ENCODE peak calls at places on chromosomes 5 and 9, in four cellular contexts. N, L, Y and P are unnamed samples.

GRCh38 chr5:32526815-32527214 is 58.5 kb upstream of the SUB1 start:
- DNase-seq in N (no peak), L (no peak), Y (no peak), P (no peak)

GRCh38 chr5:127517110-127517479 is 345 bp upstream of the PRRC1 start:
- DNase-seq in N (peak; percentile 23), L (no peak), Y (no peak), P (no peak)

GRCh38 chr9:13845460-13845859 is 468.5 kb downstream of the NFIB start:
- DNase-seq in N (peak; percentile 57), L (no peak), Y (no peak), P (no peak)

GRCh38 chr9:115117999-115118470 is at the start of gene TNC:
- DNase-seq in N (peak; percentile 92), L (peak; percentile 52), Y (peak; percentile 96), P (no peak)

GRCh38 chr5:177447066-177447610 is 524 bp downstream of the PRR7 start:
- DNase-seq in N (peak; percentile 25), L (peak; percentile 82), Y (peak; percentile 76), P (no peak)

GRCh38 chr9:38309324-38310195 is 82.9 kb upstream of the ALDH1B1 start:
- DNase-seq in N (peak; percentile 17), L (no peak), Y (peak; percentile 27), P (no peak)

GRCh38 chr5:61304611-61305369 is 27.3 kb upstream of the ZSWIM6 start:
- DNase-seq in N (peak; percentile 94), L (no peak), Y (peak; percentile 59), P (no peak)

GRCh38 chr5:88886756-88887741 is 4.1 kb upstream of the MEF2C start:
- DNase-seq in N (no peak), L (no peak), Y (no peak), P (no peak)

GRCh38 chr5:146041180-146041789 is 64.1 kb downstream of the PLAC8L1 start:
- DNase-seq in N (no peak), L (no peak), Y (peak; percentile 37), P (no peak)

GRCh38 chr5:132465095-132465707 is 25.4 kb downstream of the IRF1 start:
- DNase-seq in N (no peak), L (no peak), Y (peak; percentile 46), P (no peak)

GRCh38 chr9:92482336-92482735 is at the start of gene ASPN:
- DNase-seq in N (peak; percentile 71), L (no peak), Y (no peak), P (no peak)

GRCh38 chr5:172299916-172300439 is 16.4 kb upstream of the UBTD2 start:
- DNase-seq in N (peak; percentile 76), L (no peak), Y (no peak), P (no peak)

GRCh38 chr5:180467028-180467427 is 27.2 kb upstream of the CNOT6 start:
- DNase-seq in N (no peak), L (no peak), Y (no peak), P (no peak)

GRCh38 chr9:131747352-131747751 is 7.5 kb upstream of the RAPGEF1 start:
- DNase-seq in N (peak; percentile 58), L (no peak), Y (peak; percentile 61), P (no peak)

GRCh38 chr9:37029304-37029775 is 4.7 kb downstream of the PAX5 start:
- DNase-seq in N (no peak), L (no peak), Y (peak; percentile 16), P (no peak)

GRCh38 chr5:132190161-132190817 is 37.4 kb downstream of the P4HA2 start:
- DNase-seq in N (peak; percentile 81), L (peak; percentile 39), Y (peak; percentile 90), P (no peak)

GRCh38 chr5:17218353-17219005 is 1.0 kb downstream of the BASP1 start:
- DNase-seq in N (peak; percentile 67), L (peak; percentile 20), Y (peak; percentile 55), P (no peak)

GRCh38 chr5:17217421-17218352 is at the start of gene BASP1:
- DNase-seq in N (peak; percentile 75), L (peak; percentile 80), Y (peak; percentile 92), P (no peak)

GRCh38 chr5:17216176-17216973 is 1.1 kb upstream of the BASP1 start:
- DNase-seq in N (peak; percentile 76), L (peak; percentile 87), Y (peak; percentile 94), P (peak; percentile 84)

GRCh38 chr5:17219006-17219422 is 1.6 kb downstream of the BASP1 start:
- DNase-seq in N (no peak), L (peak; percentile 64), Y (peak; percentile 87), P (peak; percentile 79)

GRCh38 chr5:17216974-17217325 is 481 bp upstream of the BASP1 start:
- DNase-seq in N (peak; percentile 51), L (peak; percentile 71), Y (peak; percentile 78), P (no peak)
- H2BK15ac ChIP-seq in N (peak overlapping the region; percentile 14), L (peak overlapping the region; percentile 72), Y (no peak overlapping the region), P (peak overlapping the region; percentile 34)

GRCh38 chr5:59001154-59001553 is 418.3 kb downstream of the RAB3C start:
- DNase-seq in N (peak; percentile 26), L (no peak), Y (no peak), P (no peak)

GRCh38 chr5:59002162-59002825 is 419.4 kb downstream of the RAB3C start:
- DNase-seq in N (no peak), L (no peak), Y (no peak), P (no peak)

GRCh38 chr5:59003124-59003523 is 420.2 kb downstream of the RAB3C start:
- DNase-seq in N (no peak), L (no peak), Y (no peak), P (no peak)

GRCh38 chr5:58999804-59000595 is 417.1 kb downstream of the RAB3C start:
- DNase-seq in N (no peak), L (no peak), Y (peak; percentile 86), P (no peak)

GRCh38 chr5:59001716-59002115 is 418.8 kb downstream of the RAB3C start:
- DNase-seq in N (no peak), L (no peak), Y (no peak), P (no peak)
- H2BK15ac ChIP-seq in N (no peak overlapping the region), L (no peak overlapping the region), Y (no peak overlapping the region), P (no peak overlapping the region)

DNA sequence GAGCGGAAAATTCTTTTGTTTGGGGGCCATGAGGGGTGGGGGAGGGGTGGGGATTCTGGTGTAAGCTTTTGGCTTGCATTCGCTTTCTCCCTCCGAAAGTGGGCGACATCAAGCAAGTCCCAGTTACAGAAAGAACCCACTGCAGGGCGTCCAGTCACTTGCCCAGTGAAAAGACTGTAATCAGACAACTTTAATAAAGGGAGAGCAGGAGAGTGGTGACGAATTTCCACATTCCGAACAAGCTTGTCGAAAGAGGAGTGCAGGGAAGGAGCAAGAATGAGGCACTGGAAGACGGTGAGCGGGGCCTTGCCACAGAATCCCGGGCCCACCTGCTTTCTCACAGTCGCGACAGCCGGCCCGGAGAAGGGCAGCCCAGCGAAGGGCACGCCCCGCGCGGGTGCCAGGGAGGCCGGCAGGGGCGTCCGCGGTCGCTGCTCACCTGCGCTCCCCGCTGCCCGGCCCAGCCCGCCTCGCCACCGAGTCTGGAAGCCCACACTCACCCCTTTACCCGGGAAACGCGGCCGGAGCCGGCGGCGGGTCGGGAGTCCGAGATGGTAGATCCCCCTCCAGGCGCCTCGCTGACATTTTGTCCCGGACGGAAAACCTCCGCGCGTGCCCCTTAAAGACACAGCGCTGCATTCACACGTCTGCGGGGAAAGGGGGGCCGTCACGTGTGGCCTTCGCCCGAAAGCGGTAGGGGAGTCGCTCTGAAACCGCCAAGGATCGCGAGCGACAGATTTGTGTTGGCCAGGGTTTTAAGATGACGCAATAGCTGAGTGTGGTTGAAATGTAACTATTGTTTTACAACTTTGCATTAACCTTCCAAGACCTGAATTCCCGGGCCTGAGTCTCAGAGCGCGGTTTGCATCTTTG is at the start of gene ZBED3:
- DNase-seq in N (peak; percentile 74), L (peak; percentile 75), Y (peak; percentile 95), P (peak; percentile 77)
- H2BK15ac ChIP-seq in N (no peak within 1 kb of the TSS), L (peak within 1 kb of the TSS; percentile 79), Y (no peak within 1 kb of the TSS), P (peak within 1 kb of the TSS; percentile 73)

DNA sequence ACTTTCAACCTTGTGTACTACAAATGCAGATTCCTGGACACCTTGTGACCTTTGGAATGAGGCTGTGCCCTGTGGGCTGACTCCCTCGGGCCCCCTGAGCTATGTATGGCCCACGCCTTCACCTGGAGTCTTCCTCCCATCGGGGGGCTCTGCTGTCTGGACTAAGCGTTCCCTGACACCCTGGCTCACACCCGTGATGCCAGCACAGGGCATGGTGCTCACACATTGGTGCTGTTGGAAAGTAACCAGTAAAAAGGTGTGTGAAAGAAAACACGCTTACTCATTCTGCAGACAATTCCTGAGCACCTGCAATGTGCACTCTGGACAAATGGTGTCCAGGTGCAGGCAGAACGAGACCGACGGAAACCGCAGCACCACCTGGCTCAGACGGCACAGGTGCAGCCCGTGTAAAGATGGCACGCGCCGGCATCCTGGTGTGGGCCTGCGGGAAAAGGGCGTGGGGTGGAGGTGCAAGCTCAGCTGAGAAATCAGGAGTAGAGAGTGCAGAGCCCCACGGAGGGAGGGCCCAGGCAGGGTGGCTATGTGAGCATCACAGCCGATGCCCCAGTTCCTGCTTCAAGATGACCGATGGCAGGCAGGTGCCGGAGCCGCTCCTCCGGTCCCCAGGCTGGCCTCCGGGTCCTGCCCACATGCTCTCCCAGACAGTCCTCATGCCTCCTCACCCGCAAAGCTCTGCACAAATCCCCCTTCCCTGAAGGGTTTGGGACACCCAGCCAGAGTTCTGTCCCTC is 11.0 kb downstream of the LPCAT1 start:
- DNase-seq in N (no peak), L (no peak), Y (no peak), P (peak; percentile 43)
- H2BK15ac ChIP-seq in N (no peak overlapping the region), L (no peak overlapping the region), Y (no peak overlapping the region), P (peak overlapping the region; percentile 77)

GRCh38 chr9:88006511-88007290 is 32.4 kb upstream of the CDK20 start:
- DNase-seq in N (no peak), L (no peak), Y (no peak), P (peak; percentile 57)
- H2BK15ac ChIP-seq in N (no peak overlapping the region), L (no peak overlapping the region), Y (no peak overlapping the region), P (no peak overlapping the region)

GRCh38 chr5:43000914-43001313 is 39.2 kb downstream of the ANXA2R start:
- DNase-seq in N (no peak), L (no peak), Y (peak; percentile 51), P (no peak)
- H2BK15ac ChIP-seq in N (no peak overlapping the region), L (no peak overlapping the region), Y (no peak overlapping the region), P (no peak overlapping the region)

GRCh38 chr5:129459485-129460120 is 495 bp upstream of the ADAMTS19 start:
- DNase-seq in N (peak; percentile 4), L (peak; percentile 32), Y (peak; percentile 84), P (peak; percentile 78)

GRCh38 chr5:129465945-129466344 is 5.8 kb downstream of the ADAMTS19 start:
- DNase-seq in N (no peak), L (no peak), Y (no peak), P (no peak)

GRCh38 chr5:129461816-129462396 is 1.8 kb downstream of the ADAMTS19 start:
- DNase-seq in N (no peak), L (no peak), Y (no peak), P (no peak)

GRCh38 chr5:129460951-129461815 is 1.1 kb downstream of the ADAMTS19 start:
- DNase-seq in N (no peak), L (peak; percentile 49), Y (peak; percentile 88), P (peak; percentile 84)

GRCh38 chr5:129460121-129460950 is at the start of gene ADAMTS19:
- DNase-seq in N (peak; percentile 21), L (peak; percentile 17), Y (peak; percentile 86), P (peak; percentile 68)
- H2BK15ac ChIP-seq in N (no peak within 1 kb of the TSS), L (peak within 1 kb of the TSS; percentile 69), Y (no peak within 1 kb of the TSS), P (peak within 1 kb of the TSS; percentile 89)

GRCh38 chr5:9654886-9655285 is 24.7 kb upstream of the TAS2R1 start:
- DNase-seq in N (peak; percentile 36), L (no peak), Y (peak; percentile 13), P (no peak)
- H2BK15ac ChIP-seq in N (peak overlapping the region; percentile 7), L (no peak overlapping the region), Y (no peak overlapping the region), P (no peak overlapping the region)

GRCh38 chr5:14449052-14449661 is 132.4 kb upstream of the OTULINL start:
- DNase-seq in N (peak; percentile 86), L (no peak), Y (peak; percentile 58), P (no peak)
- H2BK15ac ChIP-seq in N (no peak overlapping the region), L (no peak overlapping the region), Y (no peak overlapping the region), P (no peak overlapping the region)